ENCODE peak calls at places on chromosome 18, in ten cellular contexts. T is GM23338; Z is SK-MEL-5; X is T-helper 17 cell; G is frontal cortex; V is activated CD4-positive, alpha-beta T cell treated with anti-CD3 and anti-CD28 coated beads, Interleukin-2, amount 50 U/mL, for 4 hours; O is fibroblast of lung; W is bronchial epithelial cell; K is GOT3; A is stimulated activated naive CD8-positive, alpha-beta T cell treated with anti-CD3 and anti-CD28 coated beads, Interleukin-15, amount 100 ng/mL, for 72 hours. S is an unnamed sample.

GRCh38 chr18:49878567-49878966 is 65.2 kb upstream of the ACAA2 start:
- DNase-seq in T (no peak), Z (no peak), X (no peak), G (no peak), V (no peak), O (no peak), W (peak; percentile 72), K (no peak), A (no peak), S (no peak)

GRCh38 chr18:34122724-34123334 is 101.9 kb downstream of the NOL4 start:
- DNase-seq in T (peak; percentile 85), Z (peak; percentile 68), X (no peak), G (peak; percentile 25), V (no peak), O (peak; percentile 74), W (peak; percentile 65), K (no peak), A (no peak), S (peak; percentile 1)

GRCh38 chr18:56248613-56249235 is 389.7 kb downstream of the TXNL1 start:
- DNase-seq in T (no peak), Z (no peak), X (no peak), G (no peak), V (no peak), O (no peak), W (no peak), K (no peak), A (no peak), S (no peak)

GRCh38 chr18:79583984-79584401 is 95.6 kb upstream of the CTDP1 start:
- DNase-seq in T (no peak), Z (no peak), X (no peak), G (no peak), V (no peak), O (no peak), W (no peak), K (no peak), A (no peak), S (no peak)

GRCh38 chr18:31244737-31245432 is 73.1 kb upstream of the DSG1 start:
- DNase-seq in T (no peak), Z (peak; percentile 44), X (no peak), G (no peak), V (no peak), O (no peak), W (peak; percentile 80), K (no peak), A (no peak), S (no peak)

GRCh38 chr18:79951545-79952456 is at the start of gene SLC66A2:
- DNase-seq in T (peak; percentile 84), Z (peak; percentile 75), X (peak; percentile 97), G (peak; percentile 98), V (peak; percentile 93), O (peak; percentile 81), W (peak; percentile 55), K (peak; percentile 25), A (peak; percentile 91), S (peak; percentile 92)

GRCh38 chr18:57429607-57430165 is 5.5 kb upstream of the ONECUT2 start:
- DNase-seq in T (peak; percentile 60), Z (no peak), X (no peak), G (no peak), V (no peak), O (peak; percentile 14), W (no peak), K (no peak), A (peak; percentile 21), S (no peak)

GRCh38 chr18:73688851-73689659 is 458.6 kb downstream of the FBXO15 start:
- DNase-seq in T (peak; percentile 59), Z (no peak), X (no peak), G (no peak), V (no peak), O (peak; percentile 97), W (peak; percentile 81), K (no peak), A (no peak), S (no peak)

GRCh38 chr18:79384151-79384807 is 11.5 kb upstream of the NFATC1 start:
- DNase-seq in T (no peak), Z (no peak), X (no peak), G (no peak), V (no peak), O (no peak), W (no peak), K (no peak), A (no peak), S (no peak)

GRCh38 chr18:8858888-8859511 is 153.6 kb downstream of the MTCL1 start:
- DNase-seq in T (no peak), Z (no peak), X (no peak), G (no peak), V (no peak), O (peak; percentile 99), W (peak; percentile 99), K (no peak), A (no peak), S (no peak)

GRCh38 chr18:67864677-67865340 is 348.3 kb upstream of the DSEL start:
- DNase-seq in T (no peak), Z (no peak), X (no peak), G (no peak), V (no peak), O (peak; percentile 19), W (peak; percentile 3), K (no peak), A (no peak), S (no peak)

GRCh38 chr18:79883461-79884295 is 67.8 kb downstream of the SLC66A2 start:
- DNase-seq in T (no peak), Z (no peak), X (no peak), G (no peak), V (no peak), O (no peak), W (no peak), K (no peak), A (no peak), S (no peak)

GRCh38 chr18:40692871-40693270 is 1262.2 kb upstream of the PIK3C3 start:
- DNase-seq in T (no peak), Z (no peak), X (no peak), G (no peak), V (no peak), O (peak; percentile 17), W (no peak), K (no peak), A (no peak), S (no peak)

GRCh38 chr18:60277855-60278480 is 94.6 kb downstream of the MC4R start:
- DNase-seq in T (no peak), Z (no peak), X (no peak), G (no peak), V (no peak), O (peak; percentile 50), W (peak; percentile 40), K (no peak), A (no peak), S (no peak)

GRCh38 chr18:12786669-12787068 is 83.8 kb downstream of the PSMG2 start:
- DNase-seq in T (no peak), Z (no peak), X (no peak), G (no peak), V (no peak), O (no peak), W (no peak), K (no peak), A (no peak), S (no peak)

GRCh38 chr18:49178736-49179135 is 228.0 kb upstream of the SMAD7 start:
- DNase-seq in T (peak; percentile 25), Z (peak; percentile 60), X (no peak), G (no peak), V (no peak), O (peak; percentile 38), W (peak; percentile 24), K (no peak), A (no peak), S (no peak)